ENCODE peak calls at places on chromosomes 13 and 19, in eight cellular contexts. One of them, this sample, is unnamed.

GRCh38 chr13:110553417-110553816 is 8.1 kb downstream of the RAB20 start:
- DNase-seq in effector CD4-positive, alpha-beta T cell: no peak
- DNase-seq in heart right ventricle: no peak
- DNase-seq in lower leg skin: no peak
- DNase-seq in NCI-H1436: no peak
- DNase-seq in activated gamma-delta T cell treated with anti-CD3 and anti-CD28 coated beads, Interleukin-2, amount 50 U/mL, for 16 hours: no peak
- DNase-seq in NCI-H2029 treated with DMSO at 0.1 percent for 48 hours: no peak
- DNase-seq in AG08395: no peak
- DNase-seq in this sample: no peak

GRCh38 chr19:10390652-10391286 is 10.4 kb upstream of the TYK2 start:
- DNase-seq in NCI-H1436: peak
- DNase-seq in lower leg skin: no peak
- DNase-seq in activated gamma-delta T cell treated with anti-CD3 and anti-CD28 coated beads, Interleukin-2, amount 50 U/mL, for 16 hours: peak
- DNase-seq in heart right ventricle: peak
- DNase-seq in AG08395: peak
- DNase-seq in NCI-H2029 treated with DMSO at 0.1 percent for 48 hours: peak
- DNase-seq in effector CD4-positive, alpha-beta T cell: peak
- DNase-seq in this sample: peak

GRCh38 chr19:6551607-6552450 is 21.0 kb downstream of the TNFSF9 start:
- DNase-seq in AG08395: peak
- DNase-seq in effector CD4-positive, alpha-beta T cell: peak
- DNase-seq in lower leg skin: no peak
- DNase-seq in NCI-H2029 treated with DMSO at 0.1 percent for 48 hours: no peak
- DNase-seq in NCI-H1436: no peak
- DNase-seq in activated gamma-delta T cell treated with anti-CD3 and anti-CD28 coated beads, Interleukin-2, amount 50 U/mL, for 16 hours: peak
- DNase-seq in heart right ventricle: peak
- DNase-seq in this sample: no peak

GRCh38 chr19:2084993-2085720 is 11.0 kb downstream of the MOB3A start:
- DNase-seq in lower leg skin: peak
- DNase-seq in NCI-H2029 treated with DMSO at 0.1 percent for 48 hours: no peak
- DNase-seq in AG08395: no peak
- DNase-seq in activated gamma-delta T cell treated with anti-CD3 and anti-CD28 coated beads, Interleukin-2, amount 50 U/mL, for 16 hours: peak
- DNase-seq in NCI-H1436: no peak
- DNase-seq in effector CD4-positive, alpha-beta T cell: peak
- DNase-seq in heart right ventricle: peak
- DNase-seq in this sample: no peak

GRCh38 chr13:75135325-75135825 is 346.6 kb downstream of the TBC1D4 start:
- DNase-seq in AG08395: peak
- DNase-seq in heart right ventricle: no peak
- DNase-seq in NCI-H1436: no peak
- DNase-seq in lower leg skin: no peak
- DNase-seq in activated gamma-delta T cell treated with anti-CD3 and anti-CD28 coated beads, Interleukin-2, amount 50 U/mL, for 16 hours: no peak
- DNase-seq in NCI-H2029 treated with DMSO at 0.1 percent for 48 hours: no peak
- DNase-seq in effector CD4-positive, alpha-beta T cell: no peak
- DNase-seq in this sample: no peak

GRCh38 chr13:112905990-112906641 is 62.9 kb upstream of the MCF2L start:
- DNase-seq in lower leg skin: no peak
- DNase-seq in NCI-H1436: no peak
- DNase-seq in heart right ventricle: no peak
- DNase-seq in effector CD4-positive, alpha-beta T cell: no peak
- DNase-seq in activated gamma-delta T cell treated with anti-CD3 and anti-CD28 coated beads, Interleukin-2, amount 50 U/mL, for 16 hours: no peak
- DNase-seq in NCI-H2029 treated with DMSO at 0.1 percent for 48 hours: peak
- DNase-seq in AG08395: no peak
- DNase-seq in this sample: no peak

GRCh38 chr19:46131485-46132143 is 7.1 kb upstream of the IGFL3 start:
- DNase-seq in NCI-H1436: no peak
- DNase-seq in activated gamma-delta T cell treated with anti-CD3 and anti-CD28 coated beads, Interleukin-2, amount 50 U/mL, for 16 hours: no peak
- DNase-seq in heart right ventricle: no peak
- DNase-seq in AG08395: no peak
- DNase-seq in lower leg skin: no peak
- DNase-seq in effector CD4-positive, alpha-beta T cell: no peak
- DNase-seq in NCI-H2029 treated with DMSO at 0.1 percent for 48 hours: no peak
- DNase-seq in this sample: no peak

GRCh38 chr19:17420267-17420924 is 549 bp downstream of the MVB12A start:
- DNase-seq in activated gamma-delta T cell treated with anti-CD3 and anti-CD28 coated beads, Interleukin-2, amount 50 U/mL, for 16 hours: no peak
- DNase-seq in NCI-H2029 treated with DMSO at 0.1 percent for 48 hours: no peak
- DNase-seq in effector CD4-positive, alpha-beta T cell: no peak
- DNase-seq in heart right ventricle: peak
- DNase-seq in NCI-H1436: no peak
- DNase-seq in AG08395: peak
- DNase-seq in lower leg skin: peak
- DNase-seq in this sample: peak

GRCh38 chr13:43725460-43725859 is 61.3 kb downstream of the ENOX1 start:
- DNase-seq in NCI-H1436: no peak
- DNase-seq in heart right ventricle: no peak
- DNase-seq in NCI-H2029 treated with DMSO at 0.1 percent for 48 hours: no peak
- DNase-seq in lower leg skin: no peak
- DNase-seq in activated gamma-delta T cell treated with anti-CD3 and anti-CD28 coated beads, Interleukin-2, amount 50 U/mL, for 16 hours: no peak
- DNase-seq in effector CD4-positive, alpha-beta T cell: no peak
- DNase-seq in AG08395: no peak
- DNase-seq in this sample: no peak

This sample was measured in ureter.